ENCODE peak calls at places on chromosomes 12 and 14, in four cellular contexts. G, J, K and W are unnamed samples.

GRCh38 chr14:37047226-37047625 is 125.2 kb downstream of the SLC25A21 start:
- DNase-seq in G (no peak), J (no peak), K (no peak), W (no peak)

GRCh38 chr14:99902925-99903324 is 109.7 kb downstream of the EML1 start:
- DNase-seq in G (no peak), J (no peak), K (no peak), W (no peak)

GRCh38 chr12:113043240-113043639 is 13.3 kb upstream of the DTX1 start:
- DNase-seq in G (no peak), J (no peak), K (no peak), W (no peak)

GRCh38 chr14:35789651-35790050 is 19.4 kb downstream of the RALGAPA1 start:
- DNase-seq in G (peak), J (no peak), K (no peak), W (no peak)

GRCh38 chr12:68479261-68479581 is 131.5 kb upstream of the RAP1B start:
- DNase-seq in G (no peak), J (no peak), K (no peak), W (no peak)

GRCh38 chr14:92600318-92601053 is 86.9 kb downstream of the RIN3 start:
- DNase-seq in G (peak), J (peak), K (no peak), W (no peak)

GRCh38 chr14:94317259-94317658 is 5.9 kb downstream of the SERPINA6 start:
- DNase-seq in G (no peak), J (no peak), K (no peak), W (no peak)

GRCh38 chr12:122935318-122935717 is 30.9 kb downstream of the ABCB9 start:
- DNase-seq in G (no peak), J (no peak), K (no peak), W (no peak)

GRCh38 chr12:40152783-40153383 is 47.0 kb upstream of the SLC2A13 start:
- DNase-seq in G (peak), J (no peak), K (no peak), W (no peak)

GRCh38 chr12:47828008-47828966 is 8.6 kb upstream of the HDAC7 start:
- DNase-seq in G (no peak), J (no peak), K (no peak), W (no peak)

GRCh38 chr14:92968291-92969020 is 45.5 kb downstream of the CHGA start:
- DNase-seq in G (no peak), J (no peak), K (no peak), W (no peak)

GRCh38 chr12:120397827-120398563 is 29.0 kb upstream of the MSI1 start:
- DNase-seq in G (no peak), J (no peak), K (no peak), W (no peak)

GRCh38 chr12:101539148-101539547 is 55.6 kb upstream of the MYBPC1 start:
- DNase-seq in G (no peak), J (no peak), K (no peak), W (no peak)

GRCh38 chr14:90383731-90384542 is 12.9 kb upstream of the CALM1 start:
- DNase-seq in G (peak), J (no peak), K (peak), W (no peak)

GRCh38 chr12:105485321-105485910 is 154.9 kb downstream of the C12orf75 start:
- DNase-seq in G (peak), J (no peak), K (no peak), W (no peak)

GRCh38 chr14:24056800-24057184 is 5.0 kb downstream of the CARMIL3 start:
- DNase-seq in G (no peak), J (no peak), K (no peak), W (peak)

GRCh38 chr12:41532072-41532471 is 344.0 kb downstream of the PDZRN4 start:
- DNase-seq in G (no peak), J (no peak), K (no peak), W (no peak)

GRCh38 chr12:123532808-123533649 is 490 bp downstream of the RILPL1 start:
- DNase-seq in G (peak), J (peak), K (peak), W (no peak)

GRCh38 chr12:14153803-14154202 is 172.4 kb upstream of the GRIN2B start:
- DNase-seq in G (no peak), J (no peak), K (no peak), W (no peak)